ENCODE peak calls at places on chromosomes 5 and 9, in six cellular contexts. U is prostate gland; V is fibroblast of lung; L is SJCRH30; R is brain microvascular endothelial cell; N is CD4-positive, CD25-positive, alpha-beta regulatory T cell. H is an unnamed sample. For H3K36me3, the result is how much of the 10 kb centered on the place peaks cover.

GRCh38 chr9:79387091-79387490 is 184.7 kb upstream of the TLE4 start:
- DNase-seq in U (no peak), L (peak), N (no peak), R (no peak), V (no peak), H (no peak)

GRCh38 chr5:104817127-104817526 is 1254.5 kb upstream of the NUDT12 start:
- DNase-seq in N (no peak), U (no peak), L (no peak), R (no peak), V (no peak), H (no peak)

GRCh38 chr5:10118150-10118549 is 131.5 kb downstream of the ATPSCKMT start:
- DNase-seq in N (no peak), L (no peak), U (peak), R (no peak), V (no peak), H (no peak)

GRCh38 chr9:136255166-136255538 is 9.5 kb upstream of the QSOX2 start:
- DNase-seq in V (peak), U (no peak), N (no peak), R (peak), L (peak), H (no peak)

GRCh38 chr9:79489241-79490000 is 82.3 kb upstream of the TLE4 start:
- DNase-seq in R (peak), V (peak), L (peak), N (no peak), U (peak), H (no peak)

GRCh38 chr9:137970686-137971476 is 93.3 kb downstream of the CACNA1B start:
- DNase-seq in L (no peak), V (no peak), R (no peak), N (no peak), U (no peak), H (no peak)

GRCh38 chr9:72365525-72366256 is 683 bp upstream of the ZFAND5 start:
- DNase-seq in L (peak), V (peak), N (peak), U (peak), R (peak), H (peak)

GRCh38 chr9:35903049-35903448 is 3.0 kb upstream of the HRCT1 start:
- DNase-seq in R (peak), N (peak), U (peak), L (peak), V (peak), H (no peak)

GRCh38 chr5:61329729-61330128 is 2.3 kb upstream of the ZSWIM6 start:
- DNase-seq in V (peak), U (no peak), R (no peak), N (no peak), L (no peak), H (no peak)
- H3K4me3 ChIP-seq in V (peak), U (peak), R (peak), N (peak), L (peak), H (peak)

GRCh38 chr5:83740741-83741140 is 20.1 kb upstream of the HAPLN1 start:
- DNase-seq in V (no peak), L (no peak), R (no peak), U (no peak), N (no peak), H (no peak)

GRCh38 chr5:83742089-83742488 is 21.4 kb upstream of the HAPLN1 start:
- DNase-seq in L (no peak), N (no peak), U (no peak), R (no peak), V (no peak), H (no peak)

GRCh38 chr5:83745821-83746220 is 25.2 kb upstream of the HAPLN1 start:
- DNase-seq in R (no peak), L (no peak), V (no peak), U (no peak), N (no peak), H (no peak)

GRCh38 chr5:83744851-83745250 is 24.2 kb upstream of the HAPLN1 start:
- DNase-seq in N (no peak), U (no peak), R (peak), L (no peak), V (no peak), H (no peak)

GRCh38 chr5:83741571-83741970 is 20.9 kb upstream of the HAPLN1 start:
- DNase-seq in L (no peak), R (no peak), U (no peak), N (no peak), V (no peak), H (no peak)
- H3K36me3 ChIP-seq in L (under half), R (under half), U (under half), N (under half), V (under half), H (under half)

GRCh38 chr9:96050048-96050875 is 174.8 kb downstream of the ERCC6L2 start:
- DNase-seq in N (no peak), L (no peak), R (no peak), V (no peak), U (no peak), H (no peak)
- H3K27ac ChIP-seq in N (no peak), L (peak), R (no peak), V (no peak), U (peak), H (no peak)

DNA sequence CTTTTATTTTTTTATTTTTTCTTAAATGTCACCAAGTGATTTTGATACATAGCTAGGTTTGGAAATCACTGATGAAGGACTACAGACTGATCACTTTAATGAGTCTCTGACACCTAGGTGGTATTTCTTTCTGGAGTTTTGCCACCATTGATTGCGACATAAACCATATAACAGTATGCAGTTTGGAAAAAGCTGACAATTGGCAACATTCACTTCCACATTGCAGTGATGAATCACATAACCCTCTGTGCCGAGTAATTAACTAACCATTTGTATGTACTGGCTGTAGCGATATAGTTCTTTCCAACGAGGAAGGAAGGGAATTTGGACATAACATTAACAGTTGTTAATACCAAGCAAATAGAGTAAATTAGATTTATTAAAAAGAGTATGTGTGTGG is 222.9 kb upstream of the EFNA5 start:
- DNase-seq in U (no peak), L (no peak), V (peak), N (no peak), R (no peak), H (no peak)
- H3K4me3 ChIP-seq in U (no peak), L (no peak), V (no peak), N (no peak), R (no peak), H (no peak)

GRCh38 chr9:121178676-121179372 is 22.8 kb downstream of the RAB14 start:
- DNase-seq in V (no peak), U (no peak), N (no peak), R (no peak), L (no peak), H (no peak)
- H3K36me3 ChIP-seq in V (under half), U (under half), N (half or more), R (under half), L (half or more), H (under half)

DNA sequence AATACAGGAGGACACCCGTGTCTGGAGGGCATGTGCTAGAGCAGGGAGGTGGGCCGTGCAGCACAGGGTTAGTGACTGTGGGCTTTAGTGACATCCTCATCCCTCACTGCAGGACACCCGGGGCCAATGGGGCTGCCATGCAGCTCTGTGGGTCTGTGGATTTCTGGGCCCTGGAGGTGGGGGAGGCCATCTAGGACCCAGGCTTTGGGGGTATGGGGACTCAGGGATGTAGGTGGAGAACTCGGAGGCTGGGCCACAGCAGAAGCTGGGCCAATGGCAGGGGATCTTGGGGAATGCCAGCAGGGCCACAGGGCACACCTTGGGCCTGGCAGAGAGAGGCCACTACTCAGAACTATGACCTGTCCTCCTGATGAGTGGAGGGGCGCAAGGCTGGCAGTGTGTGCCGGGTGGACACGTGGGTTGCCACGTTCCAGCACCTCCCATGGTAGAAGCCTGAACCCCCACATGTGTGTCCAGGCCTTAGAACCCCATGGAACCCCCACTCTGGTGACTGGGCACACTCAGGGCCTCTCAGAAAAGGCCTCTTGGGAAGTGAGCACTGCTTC is 23.2 kb downstream of the ZDHHC11B start:
- DNase-seq in U (no peak), V (no peak), N (no peak), R (no peak), L (no peak), H (no peak)
- H3K27ac ChIP-seq in U (no peak), V (no peak), N (no peak), R (no peak), L (no peak), H (no peak)

DNA sequence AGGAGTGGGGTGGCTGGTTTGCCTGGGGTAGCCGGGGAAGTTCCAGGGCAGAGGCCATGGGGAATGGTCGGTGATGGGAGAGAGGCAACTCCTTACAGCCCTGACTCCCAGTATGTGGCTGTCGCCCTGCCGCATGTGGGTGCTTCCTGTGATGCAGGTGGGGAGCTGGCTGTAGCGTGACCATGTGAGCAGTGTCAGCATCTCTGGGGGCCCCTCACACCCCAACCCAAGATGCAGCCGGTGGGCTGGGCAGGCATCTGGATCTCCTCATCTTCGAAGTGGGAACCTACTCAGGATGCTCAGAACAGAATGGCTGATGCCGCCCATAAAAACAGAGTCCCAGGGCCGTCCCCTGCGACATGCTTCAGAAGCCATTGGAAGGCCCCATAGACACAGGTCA is 45.0 kb downstream of the BARX1 start:
- DNase-seq in V (no peak), N (no peak), R (no peak), L (no peak), U (no peak), H (no peak)
- H3K4me3 ChIP-seq in V (no peak), N (no peak), R (no peak), L (no peak), U (no peak), H (no peak)

H was measured in effector memory CD4-positive, alpha-beta T cell.